ENCODE peak calls at places on chromosomes 3 and 15, in six cellular contexts. U is AG04450, Z is A549, I is DND-41, A is GM13976, B is mucosa of descending colon. W is an unnamed sample.

GRCh38 chr3:159904911-159905310 is 83.7 kb upstream of the IL12A start:
- DNase-seq in U (no peak), Z (no peak), I (no peak), A (no peak), B (no peak), W (no peak)

GRCh38 chr3:72665701-72666443 is 182.4 kb downstream of the SHQ1 start:
- DNase-seq in U (no peak), Z (peak), I (peak), A (peak), B (no peak), W (peak)

GRCh38 chr3:100042144-100042543 is 72.2 kb downstream of the FILIP1L start:
- DNase-seq in U (peak), Z (no peak), I (no peak), A (no peak), B (no peak), W (no peak)

GRCh38 chr15:39461536-39462140 is 119.2 kb upstream of the THBS1 start:
- DNase-seq in U (no peak), Z (no peak), I (no peak), A (no peak), B (no peak), W (no peak)

GRCh38 chr3:16140116-16140893 is 34.2 kb upstream of the GALNT15 start:
- DNase-seq in U (peak), Z (no peak), I (no peak), A (no peak), B (no peak), W (no peak)

GRCh38 chr3:50347187-50347813 is 1.8 kb upstream of the ZMYND10 start:
- DNase-seq in U (no peak), Z (peak), I (peak), A (peak), B (no peak), W (peak)

GRCh38 chr3:116423945-116424344 is 21.3 kb downstream of the LSAMP start:
- DNase-seq in U (no peak), Z (no peak), I (no peak), A (no peak), B (no peak), W (no peak)

GRCh38 chr3:39814007-39814406 is 4.6 kb downstream of the MYRIP start:
- DNase-seq in U (no peak), Z (no peak), I (no peak), A (no peak), B (no peak), W (no peak)

GRCh38 chr15:96561593-96561992 is 231.1 kb downstream of the NR2F2 start:
- DNase-seq in U (no peak), Z (no peak), I (no peak), A (no peak), B (no peak), W (no peak)

GRCh38 chr3:143192193-143192592 is 72.6 kb downstream of the CHST2 start:
- DNase-seq in U (no peak), Z (no peak), I (no peak), A (no peak), B (no peak), W (no peak)

GRCh38 chr15:88309363-88309762 is 52.8 kb upstream of the NTRK3 start:
- DNase-seq in U (no peak), Z (no peak), I (no peak), A (no peak), B (no peak), W (no peak)

GRCh38 chr3:80771085-80771484 is 990.4 kb downstream of the GBE1 start:
- DNase-seq in U (no peak), Z (no peak), I (no peak), A (no peak), B (no peak), W (no peak)

DNA sequence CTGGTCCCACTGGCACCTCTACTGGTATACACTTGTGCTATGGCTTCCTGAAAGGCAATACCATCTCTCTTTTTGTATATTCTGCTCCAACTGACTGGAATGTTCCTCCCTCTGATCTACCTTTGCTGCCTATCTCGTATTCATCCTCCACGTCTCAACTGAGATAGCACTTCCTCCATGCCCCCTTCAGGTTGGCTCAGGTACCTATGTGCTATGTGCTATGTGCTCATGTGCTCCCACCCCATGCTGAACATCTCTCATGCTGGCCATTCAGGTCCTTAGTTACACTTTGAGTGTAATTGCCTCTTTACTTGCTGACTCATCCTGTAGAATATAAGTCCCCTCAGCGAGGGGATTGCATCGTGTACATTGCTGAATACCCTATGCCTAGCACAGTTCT is 156.9 kb downstream of the SOX2 start:
- DNase-seq in U (no peak), Z (no peak), I (no peak), A (no peak), B (no peak), W (no peak)
- TF ChIP-seq CTCF in U (no peak), Z (no peak), I (no peak), A (no peak), B (no peak), W (no peak)

GRCh38 chr15:50686468-50687301 is at the start of gene TRPM7:
- DNase-seq in U (no peak), Z (peak), I (peak), A (peak), B (peak), W (peak)
- TF ChIP-seq CTCF in U (no peak), Z (no peak), I (no peak), A (no peak), B (no peak), W (no peak)

GRCh38 chr3:158685151-158685550 is 12.7 kb upstream of the LXN start:
- DNase-seq in U (no peak), Z (no peak), I (no peak), A (no peak), B (no peak), W (no peak)

GRCh38 chr3:158678687-158679086 is 6.2 kb upstream of the LXN start:
- DNase-seq in U (no peak), Z (no peak), I (no peak), A (no peak), B (no peak), W (no peak)

GRCh38 chr3:158679547-158680000 is 7.1 kb upstream of the LXN start:
- DNase-seq in U (no peak), Z (no peak), I (no peak), A (no peak), B (no peak), W (no peak)

GRCh38 chr3:158683216-158683975 is 10.9 kb upstream of the LXN start:
- DNase-seq in U (no peak), Z (no peak), I (no peak), A (no peak), B (no peak), W (no peak)

GRCh38 chr3:158680861-158681260 is 8.4 kb upstream of the LXN start:
- DNase-seq in U (no peak), Z (no peak), I (no peak), A (no peak), B (no peak), W (no peak)
- TF ChIP-seq CTCF in U (no peak), Z (no peak), I (no peak), A (no peak), B (no peak), W (no peak)

GRCh38 chr15:32844118-32844711 is 126.4 kb downstream of the GREM1 start:
- DNase-seq in U (no peak), Z (peak), I (no peak), A (peak), B (no peak), W (no peak)
- TF ChIP-seq CTCF in U (peak), Z (peak), I (peak), A (peak), B (no peak), W (peak)

DNA sequence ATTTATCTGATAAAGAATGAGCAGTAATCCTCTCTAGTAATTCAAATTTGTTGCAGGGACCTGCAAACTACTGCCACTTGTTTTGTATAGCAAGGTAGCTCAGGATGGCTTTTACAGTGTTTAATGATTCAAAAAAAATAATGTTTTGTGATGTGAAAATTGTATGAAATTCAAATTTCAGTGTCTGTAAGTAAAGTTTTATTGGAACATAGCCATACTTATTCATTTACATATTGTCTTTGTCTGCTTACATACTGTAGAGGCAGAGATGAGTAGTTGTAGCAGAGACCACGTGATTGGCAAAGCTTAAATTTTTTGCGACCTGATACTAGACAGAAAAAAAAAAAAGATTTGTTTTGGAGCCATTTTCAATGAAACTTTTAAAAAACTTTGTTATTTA is 6.5 kb upstream of the UTS2B start:
- DNase-seq in U (no peak), Z (no peak), I (no peak), A (no peak), B (no peak), W (no peak)
- TF ChIP-seq CTCF in U (no peak), Z (no peak), I (no peak), A (no peak), B (no peak), W (no peak)

GRCh38 chr3:135490219-135490618 is 475.3 kb upstream of the PPP2R3A start:
- DNase-seq in U (no peak), Z (no peak), I (no peak), A (no peak), B (no peak), W (no peak)

GRCh38 chr3:135491478-135491877 is 474.1 kb upstream of the PPP2R3A start:
- DNase-seq in U (no peak), Z (no peak), I (no peak), A (no peak), B (no peak), W (no peak)

DNA sequence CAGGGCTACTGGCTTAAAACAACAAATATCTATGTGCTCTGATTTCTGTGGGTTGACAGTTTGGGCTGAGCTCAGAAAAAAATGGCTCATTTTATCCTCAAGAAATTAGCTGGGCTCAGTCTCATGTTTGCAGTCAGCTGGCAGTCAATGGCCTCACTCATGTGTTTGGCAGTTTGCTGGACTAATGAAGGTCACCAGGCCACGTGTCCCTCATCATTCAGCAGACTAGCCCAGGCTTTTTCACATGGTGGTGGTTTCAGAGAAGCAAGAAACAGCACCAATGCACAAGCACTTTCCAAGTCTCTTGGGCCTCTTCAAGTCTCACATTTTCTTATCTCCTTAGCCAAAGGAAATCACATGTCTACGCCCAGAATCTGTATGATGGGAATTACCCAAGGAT is 478.3 kb upstream of the PPP2R3A start:
- DNase-seq in U (no peak), Z (no peak), I (no peak), A (no peak), B (no peak), W (no peak)
- TF ChIP-seq CTCF in U (no peak), Z (no peak), I (no peak), A (no peak), B (no peak), W (no peak)

W was measured in endothelial cell.